ENCODE peak calls at places on chromosomes 1 and 21, in four cellular contexts. V is GM12878, L is HepG2, A is K562. H is an unnamed sample.

GRCh38 chr1:224670506-224670905 is 54.4 kb downstream of the CNIH3 start:
- DNase-seq in V (no peak), L (no peak), A (no peak), H (no peak)

GRCh38 chr1:60668584-60668983 is 413.8 kb upstream of the NFIA start:
- DNase-seq in V (no peak), L (no peak), A (no peak), H (no peak)

GRCh38 chr1:91608876-91609275 is 108.2 kb downstream of the CDC7 start:
- DNase-seq in V (no peak), L (no peak), A (no peak), H (no peak)

GRCh38 chr21:45363921-45364463 is 41.0 kb upstream of the COL18A1 start:
- DNase-seq in V (peak; percentile 8), L (peak; percentile 82), A (peak; percentile 76), H (peak; percentile 91)

GRCh38 chr1:151054971-151055547 is 4.4 kb downstream of the CDC42SE1 start:
- DNase-seq in V (no peak), L (no peak), A (peak; percentile 74), H (no peak)

GRCh38 chr1:26959722-26960624 is at the start of gene KDF1:
- DNase-seq in V (no peak), L (no peak), A (peak; percentile 85), H (no peak)

GRCh38 chr21:17780539-17780938 is 38.6 kb downstream of the C21orf91 start:
- DNase-seq in V (peak; percentile 95), L (no peak), A (no peak), H (no peak)

GRCh38 chr1:8182034-8182761 is 135.7 kb upstream of the SLC45A1 start:
- DNase-seq in V (peak; percentile 87), L (peak; percentile 85), A (no peak), H (peak; percentile 87)

GRCh38 chr1:203217139-203217621 is 12.3 kb downstream of the CHIT1 start:
- DNase-seq in V (no peak), L (no peak), A (no peak), H (no peak)

GRCh38 chr21:41367598-41368360 is 6.0 kb downstream of the MX2 start:
- DNase-seq in V (peak; percentile 86), L (no peak), A (no peak), H (no peak)

GRCh38 chr1:234758851-234759250 is 148.9 kb upstream of the IRF2BP2 start:
- DNase-seq in V (no peak), L (no peak), A (no peak), H (no peak)

GRCh38 chr1:119209943-119210342 is 69.5 kb upstream of the WARS2 start:
- DNase-seq in V (no peak), L (no peak), A (no peak), H (no peak)

GRCh38 chr1:173258484-173259264 is 51.5 kb upstream of the TNFSF4 start:
- DNase-seq in V (no peak), L (no peak), A (no peak), H (no peak)

GRCh38 chr1:100921110-100921706 is 25.3 kb downstream of the SLC30A7 start:
- DNase-seq in V (no peak), L (peak; percentile 35), A (peak; percentile 23), H (peak; percentile 1)

GRCh38 chr21:42784276-42784675 is 95.1 kb downstream of the WDR4 start:
- DNase-seq in V (no peak), L (no peak), A (no peak), H (no peak)

GRCh38 chr1:215863796-215864195 is 296.7 kb downstream of the KCTD3 start:
- DNase-seq in V (no peak), L (no peak), A (no peak), H (no peak)

GRCh38 chr1:218347316-218347712 is 2.2 kb downstream of the TGFB2 start:
- DNase-seq in V (no peak), L (no peak), A (no peak), H (peak; percentile 64)

GRCh38 chr1:85330206-85330605 is 53.8 kb upstream of the BCL10 start:
- DNase-seq in V (no peak), L (peak; percentile 15), A (no peak), H (peak; percentile 79)

GRCh38 chr1:16606106-16606505 is 7.3 kb downstream of the NBPF1 start:
- DNase-seq in V (no peak), L (no peak), A (no peak), H (no peak)

GRCh38 chr21:15771311-15771710 is 41.5 kb downstream of the USP25 start:
- DNase-seq in V (no peak), L (no peak), A (no peak), H (no peak)

GRCh38 chr1:111833334-111833733 is 77.6 kb downstream of the DDX20 start:
- DNase-seq in V (no peak), L (no peak), A (no peak), H (no peak)

GRCh38 chr1:26368486-26368885 is 4.1 kb downstream of the ZNF683 start:
- DNase-seq in V (no peak), L (no peak), A (no peak), H (no peak)

GRCh38 chr1:112544011-112544688 is 35.4 kb downstream of the WNT2B start:
- DNase-seq in V (no peak), L (peak; percentile 41), A (no peak), H (peak; percentile 76)

GRCh38 chr1:232979596-232979995 is 29.2 kb downstream of the NTPCR start:
- DNase-seq in V (no peak), L (no peak), A (no peak), H (no peak)

GRCh38 chr1:1205769-1206375 is 520 bp downstream of the TNFRSF18 start:
- DNase-seq in V (no peak), L (no peak), A (no peak), H (no peak)

GRCh38 chr21:44702973-44703730 is 6.2 kb downstream of the KRTAP10-12 start:
- DNase-seq in V (no peak), L (peak; percentile 55), A (no peak), H (no peak)

GRCh38 chr1:223146745-223147144 is 3.7 kb upstream of the TLR5 start:
- DNase-seq in V (no peak), L (no peak), A (no peak), H (no peak)

GRCh38 chr1:32063261-32063681 is 9.5 kb upstream of the TMEM39B start:
- DNase-seq in V (no peak), L (peak; percentile 37), A (peak; percentile 40), H (peak; percentile 63)

GRCh38 chr1:118928739-118929554 is 59.2 kb downstream of the TBX15 start:
- DNase-seq in V (no peak), L (peak; percentile 41), A (peak; percentile 18), H (peak; percentile 5)

GRCh38 chr1:25572708-25573590 is 29.5 kb downstream of the LDLRAP1 start:
- DNase-seq in V (no peak), L (no peak), A (peak; percentile 83), H (peak; percentile 64)

GRCh38 chr1:245656189-245656717 is 501.5 kb downstream of the KIF26B start:
- DNase-seq in V (no peak), L (no peak), A (no peak), H (no peak)

GRCh38 chr1:33047839-33048305 is 11.2 kb upstream of the AK2 start:
- DNase-seq in V (no peak), L (no peak), A (no peak), H (no peak)

GRCh38 chr1:93577536-93578432 is 103.9 kb downstream of the BCAR3 start:
- DNase-seq in V (no peak), L (no peak), A (no peak), H (no peak)

GRCh38 chr1:59096501-59096900 is 200.4 kb upstream of the FGGY start:
- DNase-seq in V (no peak), L (no peak), A (no peak), H (no peak)

GRCh38 chr1:178867670-178868069 is 3.2 kb downstream of the ANGPTL1 start:
- DNase-seq in V (no peak), L (no peak), A (no peak), H (no peak)

GRCh38 chr1:77533660-77534295 is 148.7 kb downstream of the ZZZ3 start:
- DNase-seq in V (no peak), L (peak; percentile 40), A (peak; percentile 75), H (peak; percentile 29)

DNA sequence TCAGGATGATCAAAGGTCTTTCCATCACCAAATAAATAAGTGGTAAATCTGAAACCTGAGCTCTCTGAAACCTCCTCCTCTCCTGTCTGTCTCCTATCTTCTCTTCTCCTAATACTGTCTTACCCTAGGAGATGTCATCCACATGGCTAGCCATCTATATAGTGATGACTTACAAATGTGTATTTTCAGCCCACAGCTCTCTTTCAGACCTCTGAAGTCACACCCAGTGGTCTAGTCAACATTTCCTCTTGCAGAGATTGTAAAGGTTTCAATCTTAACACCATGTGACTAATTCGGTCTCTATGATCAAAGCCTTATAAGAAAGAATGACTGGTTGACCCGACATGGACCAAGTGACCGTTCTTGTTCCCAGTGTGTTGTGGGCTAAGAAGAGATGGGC is 63.1 kb upstream of the DPT start:
- DNase-seq in V (peak; percentile 7), L (no peak), A (no peak), H (no peak)
- TF ChIP-seq BHLHE40 in V (no peak), L (no peak), A (no peak), H (no peak)

GRCh38 chr1:29599826-29600225 is 363.5 kb downstream of the PTPRU start:
- DNase-seq in V (no peak), L (no peak), A (no peak), H (no peak)
- TF ChIP-seq CHD2 in V (no peak), L (no peak), A (no peak), H (no peak)

DNA sequence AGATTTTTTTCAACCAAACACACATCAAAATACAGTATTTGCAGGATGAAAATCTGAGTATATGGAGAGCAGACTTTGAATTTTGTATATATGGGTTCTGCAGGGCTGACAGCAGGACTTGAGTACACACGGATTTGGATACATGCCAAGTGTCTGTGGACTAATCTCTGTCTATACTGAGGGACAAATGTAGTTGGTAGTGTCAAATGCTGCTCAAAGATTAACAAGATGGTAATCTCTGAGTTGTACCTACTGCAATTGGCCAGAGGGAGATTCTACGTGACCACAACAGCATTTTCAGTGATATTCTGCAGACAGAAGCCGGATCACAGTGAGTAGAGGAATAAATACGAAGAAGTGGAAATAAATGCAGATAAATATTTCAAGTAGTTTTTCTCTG is 43.4 kb downstream of the SHCBP1L start:
- DNase-seq in V (no peak), L (peak; percentile 27), A (no peak), H (no peak)
- TF ChIP-seq BHLHE40 in V (no peak), L (no peak), A (no peak), H (no peak)

DNA sequence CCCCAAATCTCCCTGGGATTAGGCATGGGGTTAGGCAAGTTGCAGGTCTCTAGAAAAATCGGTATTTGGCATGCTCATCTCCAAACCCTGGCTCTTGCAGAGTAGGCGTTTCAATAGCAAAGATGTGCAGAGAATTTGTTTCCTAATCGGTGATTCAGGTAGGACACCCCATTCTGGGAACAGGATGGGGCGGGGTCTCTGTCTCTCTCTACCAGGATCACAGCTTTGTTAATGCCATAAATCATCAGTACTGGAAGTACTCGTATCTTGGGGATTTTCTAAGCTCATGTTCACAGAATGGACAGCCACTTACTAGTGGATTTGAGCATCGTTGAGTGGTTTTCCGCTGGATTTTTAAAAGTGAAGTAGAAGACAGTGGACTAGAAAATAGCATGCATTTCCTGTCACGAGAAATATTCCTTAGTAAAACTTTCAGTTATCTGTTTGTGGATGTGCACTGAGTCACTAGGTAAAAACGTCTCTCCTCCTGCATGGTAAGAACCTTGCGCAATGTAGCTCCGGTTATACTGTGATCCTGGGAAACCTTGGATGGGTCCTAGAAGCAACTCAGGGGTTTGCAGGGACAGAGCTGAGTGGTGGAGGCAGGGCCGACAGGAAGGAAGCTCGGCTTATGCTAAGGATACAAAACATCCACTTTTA is 5.1 kb downstream of the TMEM51 start:
- DNase-seq in V (no peak), L (peak; percentile 51), A (no peak), H (peak; percentile 68)
- TF ChIP-seq CHD2 in V (no peak), L (no peak), A (no peak), H (no peak)